ENCODE peak calls at places on chromosome 10, in ten cellular contexts. P is upper lobe of right lung, S is HAP-1, L is right lobe of liver, M is uterus, O is heart left ventricle, Z is transverse colon, A is tibial artery, K is A673, X is A549. N is an unnamed sample.
A peak's percentile ranks its signal among the peaks of the same experiment; 100 is the strongest.

GRCh38 chr10:96814264-96814663 is 17.8 kb upstream of the LCOR start:
- DNase-seq in P (no peak), S (no peak), L (no peak), M (no peak), O (no peak), Z (no peak), A (no peak), K (no peak), X (peak; percentile 34), N (no peak)

GRCh38 chr10:60669491-60669890 is 108.8 kb upstream of the CDK1 start:
- DNase-seq in P (no peak), S (no peak), L (no peak), M (no peak), O (no peak), Z (no peak), A (no peak), K (no peak), X (no peak), N (no peak)

GRCh38 chr10:77027141-77027540 is 610.5 kb downstream of the KCNMA1 start:
- DNase-seq in P (no peak), S (no peak), L (no peak), M (no peak), O (no peak), Z (no peak), A (no peak), K (no peak), X (no peak), N (no peak)

GRCh38 chr10:114603943-114604342 is 54.1 kb downstream of the ABLIM1 start:
- DNase-seq in P (no peak), S (no peak), L (no peak), M (no peak), O (no peak), Z (peak; percentile 54), A (no peak), K (no peak), X (peak; percentile 32), N (no peak)

GRCh38 chr10:97081621-97082235 is 104.0 kb downstream of the SLIT1 start:
- DNase-seq in P (peak; percentile 74), S (peak; percentile 86), L (no peak), M (no peak), O (no peak), Z (peak; percentile 51), A (no peak), K (peak; percentile 61), X (peak; percentile 66), N (no peak)

GRCh38 chr10:71244638-71245419 is 32.5 kb downstream of the UNC5B start:
- DNase-seq in P (no peak), S (no peak), L (no peak), M (peak; percentile 69), O (peak; percentile 86), Z (no peak), A (peak; percentile 60), K (peak; percentile 57), X (no peak), N (no peak)

GRCh38 chr10:131653550-131654470 is 247.0 kb upstream of the PPP2R2D start:
- DNase-seq in P (peak; percentile 59), S (no peak), L (no peak), M (no peak), O (no peak), Z (no peak), A (peak; percentile 9), K (no peak), X (no peak), N (no peak)

GRCh38 chr10:49844775-49845561 is 82.8 kb upstream of the OGDHL start:
- DNase-seq in P (no peak), S (no peak), L (no peak), M (no peak), O (no peak), Z (peak; percentile 26), A (no peak), K (peak; percentile 27), X (peak; percentile 50), N (no peak)

GRCh38 chr10:133422821-133423771 is 1.3 kb downstream of the SPRN start:
- DNase-seq in P (peak; percentile 63), S (peak; percentile 41), L (no peak), M (no peak), O (no peak), Z (no peak), A (no peak), K (no peak), X (no peak), N (no peak)

GRCh38 chr10:13536674-13537366 is 8.0 kb upstream of the BEND7 start:
- DNase-seq in P (no peak), S (peak; percentile 86), L (peak; percentile 60), M (peak; percentile 21), O (peak; percentile 47), Z (peak; percentile 51), A (no peak), K (peak; percentile 77), X (peak; percentile 70), N (no peak)

GRCh38 chr10:63068246-63068645 is 64.9 kb upstream of the NRBF2 start:
- DNase-seq in P (no peak), S (no peak), L (no peak), M (no peak), O (no peak), Z (no peak), A (no peak), K (peak; percentile 33), X (no peak), N (no peak)

GRCh38 chr10:6171891-6172354 is 30.8 kb upstream of the PFKFB3 start:
- DNase-seq in P (no peak), S (no peak), L (no peak), M (no peak), O (peak; percentile 82), Z (peak; percentile 59), A (peak; percentile 73), K (peak; percentile 88), X (no peak), N (peak; percentile 87)

GRCh38 chr10:113712755-113713154 is 33.0 kb downstream of the CASP7 start:
- DNase-seq in P (no peak), S (no peak), L (no peak), M (no peak), O (no peak), Z (peak; percentile 55), A (no peak), K (no peak), X (no peak), N (no peak)

GRCh38 chr10:79068562-79069324 is at the start of gene ZMIZ1:
- DNase-seq in P (peak; percentile 93), S (peak; percentile 89), L (peak; percentile 92), M (peak; percentile 90), O (peak; percentile 94), Z (peak; percentile 91), A (peak; percentile 94), K (peak; percentile 93), X (peak; percentile 92), N (peak; percentile 95)

GRCh38 chr10:29083096-29083495 is 205.8 kb upstream of the LYZL1 start:
- DNase-seq in P (no peak), S (no peak), L (no peak), M (no peak), O (no peak), Z (no peak), A (no peak), K (no peak), X (no peak), N (no peak)

GRCh38 chr10:12940791-12941190 is 60.7 kb downstream of the CCDC3 start:
- DNase-seq in P (no peak), S (no peak), L (no peak), M (no peak), O (no peak), Z (no peak), A (no peak), K (no peak), X (no peak), N (no peak)

GRCh38 chr10:89476676-89477075 is 58.7 kb downstream of the SLC16A12 start:
- DNase-seq in P (peak; percentile 74), S (no peak), L (peak; percentile 52), M (no peak), O (no peak), Z (no peak), A (no peak), K (no peak), X (peak; percentile 14), N (no peak)
- H3K4me1 ChIP-seq in P (peaks cover 44% of the 10 kb centered on the region), S (peaks cover 19% of the 10 kb centered on the region), L (no peaks in the 10 kb centered on the region), M (peaks cover 8% of the 10 kb centered on the region), O (no peaks in the 10 kb centered on the region), Z (peaks cover 22% of the 10 kb centered on the region), A (peaks cover 33% of the 10 kb centered on the region), K (peaks cover 20% of the 10 kb centered on the region), X (peaks cover 51% of the 10 kb centered on the region), N (peaks cover 51% of the 10 kb centered on the region)

DNA sequence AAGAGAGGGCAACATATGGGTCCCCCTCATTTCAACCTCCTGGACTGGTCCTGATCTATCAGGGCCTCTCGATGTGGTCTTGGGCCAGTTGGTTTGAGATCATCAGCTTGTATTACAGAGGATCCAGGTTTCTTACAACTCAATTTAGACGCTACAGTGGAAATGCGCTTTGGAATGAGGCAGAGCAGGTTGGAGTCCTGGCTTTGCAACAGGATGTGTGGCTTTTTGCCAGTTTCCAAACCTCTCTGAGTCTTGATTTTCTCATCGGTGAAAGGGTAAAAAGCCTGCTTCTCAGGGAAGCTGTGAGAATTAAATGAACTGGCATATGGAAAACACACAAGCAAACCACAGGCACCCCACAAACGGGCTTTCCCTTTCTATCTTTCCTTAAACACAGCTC is 37.5 kb upstream of the MKI67 start:
- DNase-seq in P (no peak), S (no peak), L (no peak), M (no peak), O (no peak), Z (no peak), A (no peak), K (no peak), X (no peak), N (no peak)
- H3K4me3 ChIP-seq in P (no peak overlapping the region), S (no peak overlapping the region), L (no peak overlapping the region), M (no peak overlapping the region), O (no peak overlapping the region), Z (no peak overlapping the region), A (no peak overlapping the region), K (no peak overlapping the region), X (no peak overlapping the region), N (no peak overlapping the region)

DNA sequence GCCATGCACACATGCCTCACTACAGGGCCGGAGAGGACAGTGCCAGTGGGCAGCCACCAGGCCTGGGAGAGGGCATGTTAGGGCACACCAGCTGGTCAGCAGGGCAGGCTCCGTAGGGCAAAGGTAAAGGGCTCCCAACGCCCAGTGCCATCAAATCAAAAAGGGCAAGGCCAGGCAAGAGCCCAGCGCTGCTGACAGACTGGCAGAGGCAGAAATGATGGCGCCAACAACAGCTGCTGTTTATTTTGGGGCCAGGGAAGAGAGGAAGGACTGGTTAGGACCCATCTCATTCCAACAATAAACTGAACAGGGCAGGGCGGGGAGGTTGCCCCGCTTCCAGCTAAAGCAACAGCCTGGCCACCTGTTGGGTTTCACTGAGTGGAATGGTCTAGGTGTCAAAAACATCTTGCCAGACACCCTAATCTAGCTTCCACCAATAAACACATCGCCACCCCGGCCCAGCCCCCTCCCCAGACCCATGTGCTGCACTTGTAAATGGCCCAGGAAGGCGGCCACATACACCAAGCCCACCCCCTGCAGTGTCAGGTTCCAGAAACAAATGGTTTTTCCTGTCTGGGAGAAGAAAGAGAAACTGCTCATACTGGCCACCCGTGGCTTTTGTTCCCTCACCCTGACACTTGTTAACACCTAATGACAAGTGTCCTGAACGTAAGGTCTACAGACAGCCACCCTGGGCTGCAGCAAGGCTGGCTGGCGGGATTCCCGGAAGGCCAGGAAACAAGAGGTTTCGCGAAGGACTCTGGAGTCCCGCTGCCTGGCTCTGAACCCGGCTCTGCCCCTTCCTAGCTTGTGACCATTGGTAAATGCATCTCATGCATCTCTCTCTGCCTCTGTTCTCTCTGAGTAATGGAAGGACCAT is 15.3 kb downstream of the SH3PXD2A start:
- DNase-seq in P (peak; percentile 86), S (peak; percentile 27), L (no peak), M (no peak), O (peak; percentile 86), Z (peak; percentile 57), A (no peak), K (no peak), X (no peak), N (no peak)
- H3K4me1 ChIP-seq in P (peaks cover 54% of the 10 kb centered on the region), S (no peaks in the 10 kb centered on the region), L (no peaks in the 10 kb centered on the region), M (no peaks in the 10 kb centered on the region), O (peaks cover 17% of the 10 kb centered on the region), Z (peaks cover 79% of the 10 kb centered on the region), A (peaks cover 39% of the 10 kb centered on the region), K (peaks cover 70% of the 10 kb centered on the region), X (peaks cover 13% of the 10 kb centered on the region), N (peaks cover 40% of the 10 kb centered on the region)

GRCh38 chr10:22476601-22477364 is 131.5 kb downstream of the SPAG6 start:
- DNase-seq in P (no peak), S (no peak), L (no peak), M (no peak), O (no peak), Z (no peak), A (no peak), K (no peak), X (no peak), N (no peak)
- H3K4me3 ChIP-seq in P (peak overlapping the region; percentile 36), S (no peak overlapping the region), L (peak overlapping the region; percentile 14), M (peak overlapping the region; percentile 17), O (peak overlapping the region; percentile 41), Z (no peak overlapping the region), A (peak overlapping the region; percentile 48), K (no peak overlapping the region), X (no peak overlapping the region), N (peak overlapping the region; percentile 55)

N was measured in ascending aorta.